ENCODE peak calls at places on chromosomes 2 and 18, in seven cellular contexts. V is GM23338, Q is mesothelial cell of epicardium, N is kidney, T is AG10803, H is body of pancreas, F is kidney epithelial cell. Y is an unnamed sample.

GRCh38 chr18:7879717-7880116 is 312.6 kb downstream of the PTPRM start:
- DNase-seq in V (no peak), N (no peak), T (no peak), Q (no peak), H (no peak), F (no peak), Y (no peak)

GRCh38 chr2:30758315-30758714 is 48.9 kb downstream of the CAPN13 start:
- DNase-seq in V (no peak), H (no peak), N (no peak), Q (no peak), T (no peak), F (no peak), Y (no peak)

GRCh38 chr2:174985624-174986023 is 19.6 kb downstream of the CHN1 start:
- DNase-seq in V (no peak), Q (no peak), H (no peak), T (peak; percentile 60), F (no peak), N (no peak), Y (no peak)

GRCh38 chr18:35516789-35517188 is 19.0 kb upstream of the INO80C start:
- DNase-seq in N (no peak), F (no peak), V (no peak), T (no peak), Q (no peak), H (no peak), Y (no peak)

GRCh38 chr2:18209934-18210639 is 331.6 kb downstream of the KCNS3 start:
- DNase-seq in N (no peak), V (no peak), F (peak; percentile 69), H (no peak), T (peak; percentile 32), Q (no peak), Y (no peak)

GRCh38 chr2:178553047-178553446 is 72.8 kb downstream of the PLEKHA3 start:
- DNase-seq in T (peak; percentile 86), V (no peak), H (no peak), F (peak; percentile 44), N (no peak), Q (no peak), Y (no peak)

GRCh38 chr2:47250576-47251403 is 95.7 kb upstream of the STPG4 start:
- DNase-seq in F (peak; percentile 38), N (no peak), Q (no peak), H (no peak), V (no peak), T (no peak), Y (no peak)

GRCh38 chr2:137938204-137938603 is 26.1 kb upstream of the HNMT start:
- DNase-seq in T (peak; percentile 71), V (no peak), N (no peak), F (no peak), Q (no peak), H (no peak), Y (no peak)

GRCh38 chr2:69188174-69188900 is 175.4 kb downstream of the ANTXR1 start:
- DNase-seq in F (no peak), N (no peak), H (no peak), Q (no peak), T (no peak), V (no peak), Y (no peak)

GRCh38 chr18:2979027-2979570 is 33.8 kb downstream of the LPIN2 start:
- DNase-seq in Q (no peak), N (no peak), V (no peak), H (peak; percentile 68), F (no peak), T (peak; percentile 72), Y (no peak)

GRCh38 chr2:96950391-96951124 is 35.8 kb downstream of the FAM178B start:
- DNase-seq in Q (no peak), H (no peak), N (peak; percentile 53), F (no peak), V (no peak), T (no peak), Y (no peak)

GRCh38 chr2:222903234-222904220 is 42.7 kb downstream of the ACSL3 start:
- DNase-seq in Q (no peak), N (no peak), F (peak; percentile 50), T (peak; percentile 64), V (peak; percentile 73), H (peak; percentile 65), Y (no peak)

GRCh38 chr2:205763708-205764501 is 81.6 kb downstream of the NRP2 start:
- DNase-seq in H (peak; percentile 52), T (peak; percentile 95), Q (peak; percentile 58), N (peak; percentile 76), V (peak; percentile 92), F (no peak), Y (peak; percentile 79)

GRCh38 chr2:30326497-30326896 is 95.2 kb downstream of the LBH start:
- DNase-seq in V (no peak), T (no peak), F (no peak), N (no peak), Q (no peak), H (no peak), Y (no peak)

GRCh38 chr18:62505669-62506494 is 16.9 kb upstream of the ZCCHC2 start:
- DNase-seq in V (no peak), N (no peak), Q (no peak), H (no peak), T (no peak), F (no peak), Y (no peak)

GRCh38 chr18:24611075-24611474 is 150.6 kb downstream of the HRH4 start:
- DNase-seq in H (no peak), Q (no peak), V (peak; percentile 56), F (no peak), T (no peak), N (no peak), Y (no peak)

GRCh38 chr18:741931-742512 is 29.6 kb upstream of the ENOSF1 start:
- DNase-seq in F (no peak), N (no peak), H (no peak), V (peak; percentile 53), T (peak; percentile 57), Q (no peak), Y (no peak)

GRCh38 chr2:165469417-165469816 is at the start of gene CSRNP3:
- DNase-seq in Q (peak; percentile 59), T (peak; percentile 68), H (peak; percentile 87), N (no peak), V (peak; percentile 95), F (peak; percentile 74), Y (peak; percentile 70)

GRCh38 chr2:240736281-240737250 is 44.9 kb downstream of the AQP12A start:
- DNase-seq in Q (no peak), H (no peak), V (no peak), F (no peak), T (no peak), N (no peak), Y (no peak)

GRCh38 chr18:48963555-48964480 is 13.1 kb upstream of the SMAD7 start:
- DNase-seq in N (no peak), F (no peak), T (peak; percentile 69), Q (no peak), V (no peak), H (no peak), Y (no peak)

GRCh38 chr18:24603151-24603550 is 142.7 kb downstream of the HRH4 start:
- DNase-seq in T (peak; percentile 12), Q (no peak), V (no peak), N (no peak), H (no peak), F (no peak), Y (no peak)

GRCh38 chr18:60044290-60045006 is 144.7 kb downstream of the PMAIP1 start:
- DNase-seq in V (no peak), T (peak; percentile 88), F (peak; percentile 31), Q (no peak), N (no peak), H (no peak), Y (no peak)

GRCh38 chr2:10148268-10148667 is 25.7 kb downstream of the RRM2 start:
- DNase-seq in F (no peak), H (no peak), V (no peak), T (no peak), N (no peak), Q (no peak), Y (no peak)

GRCh38 chr2:72920317-72921087 is 3.2 kb downstream of the EMX1 start:
- DNase-seq in H (no peak), V (peak; percentile 83), Q (peak; percentile 57), F (no peak), N (no peak), T (peak; percentile 16), Y (peak; percentile 70)
- TF ChIP-seq CTCF in H (no peak), V (no peak), Q (no peak), F (no peak), N (no peak), T (no peak), Y (no peak)

GRCh38 chr2:106596844-106597243 is 109.7 kb downstream of the CD8B2 start:
- DNase-seq in V (peak; percentile 67), T (no peak), Q (no peak), H (no peak), F (no peak), N (no peak), Y (no peak)
- TF ChIP-seq CTCF in V (peak; percentile 68), T (peak; percentile 43), Q (peak; percentile 77), H (no peak), F (peak; percentile 36), N (peak; percentile 29), Y (peak; percentile 68)

DNA sequence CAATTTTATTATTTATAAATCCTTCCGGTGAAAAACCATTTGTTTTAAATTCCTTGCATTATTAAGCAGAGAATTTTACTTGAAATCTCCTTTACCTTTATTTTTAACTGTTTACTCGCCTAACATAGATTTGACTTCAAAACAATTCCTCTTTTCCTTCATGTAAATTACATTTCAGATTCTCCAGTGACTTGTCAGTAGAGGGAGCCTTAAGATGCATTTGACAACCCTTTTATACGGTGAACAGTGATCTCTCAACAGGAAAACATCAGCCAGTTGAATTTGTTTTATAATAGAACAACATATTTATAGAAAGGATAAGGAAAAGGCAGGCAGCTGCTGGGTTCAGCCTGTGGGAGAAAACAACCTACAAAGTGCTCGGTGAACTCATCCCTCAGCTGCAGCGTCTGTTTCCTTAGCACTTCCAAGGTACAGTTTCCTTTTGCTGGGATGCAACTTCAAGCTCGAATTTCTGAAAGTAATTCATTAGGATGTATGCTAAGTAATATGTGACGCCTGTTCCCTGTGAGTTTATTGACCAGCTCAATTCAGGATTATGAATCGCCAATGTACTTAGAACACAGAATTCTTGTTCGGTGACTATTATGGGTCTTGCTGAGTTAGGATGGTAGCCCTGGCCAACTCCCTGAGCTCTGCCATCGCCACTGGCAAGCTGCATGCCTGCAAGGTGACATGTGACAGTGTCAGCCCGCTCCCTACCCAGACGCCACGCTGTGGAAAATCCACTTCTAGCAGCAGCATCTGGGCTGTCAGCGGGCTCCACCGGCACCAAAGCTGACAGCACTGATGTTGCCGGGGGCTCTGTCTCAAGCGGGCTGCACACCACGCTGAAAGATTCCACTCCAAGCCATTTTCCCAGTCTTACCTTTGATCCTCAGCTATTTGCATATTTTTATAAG is 100.9 kb downstream of the MYT1L start:
- DNase-seq in T (peak; percentile 24), Q (no peak), H (peak; percentile 32), F (no peak), V (no peak), N (no peak), Y (no peak)
- TF ChIP-seq CTCF in T (peak; percentile 47), Q (no peak), H (no peak), F (peak; percentile 22), V (peak; percentile 41), N (no peak), Y (peak; percentile 44)

GRCh38 chr2:208406474-208407451 is at the start of gene PTH2R:
- DNase-seq in T (no peak), N (peak; percentile 73), F (no peak), V (peak; percentile 71), Q (peak; percentile 44), H (peak; percentile 54), Y (no peak)

DNA sequence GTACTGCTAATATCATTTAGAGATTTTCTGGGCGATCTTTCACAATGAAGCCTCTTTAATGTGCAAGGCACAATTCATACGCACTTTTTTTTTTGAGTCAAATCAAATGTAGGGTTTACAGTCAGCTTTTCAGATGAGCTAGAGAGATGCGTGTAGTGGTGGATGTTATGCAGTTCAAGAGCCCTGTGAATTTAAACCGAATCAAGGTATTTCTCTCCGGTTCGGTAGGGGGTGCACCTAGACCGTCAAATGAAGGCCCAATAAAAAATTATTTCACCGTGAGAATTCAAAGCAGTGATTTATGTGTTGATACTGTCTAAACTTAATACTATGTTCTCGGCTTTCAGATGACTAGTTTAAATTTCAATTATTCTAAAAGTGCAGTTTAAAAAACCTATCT is 1.1 kb downstream of the PTH2R start:
- DNase-seq in Q (no peak), T (no peak), F (no peak), N (no peak), V (peak; percentile 69), H (peak; percentile 34), Y (no peak)
- TF ChIP-seq CTCF in Q (no peak), T (no peak), F (peak; percentile 35), N (peak; percentile 42), V (peak; percentile 78), H (peak; percentile 39), Y (peak; percentile 68)